ENCODE peak calls at places on chromosomes 12 and 14, in ten cellular contexts. W, K, Y, B, C, O, R, X, G and I are unnamed samples.

GRCh38 chr14:69002069-69002468 is 23.0 kb upstream of the ACTN1 start:
- DNase-seq in W (no peak), K (peak), Y (peak), B (no peak), C (peak), O (no peak), R (no peak), X (peak), G (no peak), I (no peak)

GRCh38 chr12:1670244-1670814 is 20.5 kb upstream of the ADIPOR2 start:
- DNase-seq in W (no peak), K (no peak), Y (no peak), B (no peak), C (no peak), O (no peak), R (no peak), X (peak), G (no peak), I (no peak)

GRCh38 chr14:48622980-48623379 is 947.6 kb upstream of the MDGA2 start:
- DNase-seq in W (no peak), K (no peak), Y (no peak), B (no peak), C (no peak), O (no peak), R (no peak), X (no peak), G (no peak), I (no peak)

GRCh38 chr12:69688496-69689427 is 10.3 kb downstream of the BEST3 start:
- DNase-seq in W (peak), K (peak), Y (peak), B (peak), C (peak), O (peak), R (peak), X (peak), G (no peak), I (peak)

GRCh38 chr12:25458047-25458552 is 95.0 kb downstream of the LMNTD1 start:
- DNase-seq in W (peak), K (peak), Y (peak), B (peak), C (peak), O (peak), R (no peak), X (peak), G (no peak), I (peak)

GRCh38 chr12:26369588-26369987 is 174.2 kb downstream of the SSPN start:
- DNase-seq in W (peak), K (peak), Y (peak), B (peak), C (peak), O (peak), R (no peak), X (no peak), G (no peak), I (peak)

GRCh38 chr12:50425859-50426258 is 25.2 kb downstream of the LARP4 start:
- DNase-seq in W (no peak), K (no peak), Y (no peak), B (no peak), C (peak), O (no peak), R (no peak), X (no peak), G (no peak), I (no peak)

GRCh38 chr14:61322799-61323290 is 1.5 kb downstream of the PRKCH start:
- DNase-seq in W (no peak), K (no peak), Y (no peak), B (no peak), C (no peak), O (no peak), R (no peak), X (peak), G (no peak), I (no peak)

GRCh38 chr12:132428872-132429121 is 61.2 kb upstream of the FBRSL1 start:
- DNase-seq in W (no peak), K (no peak), Y (no peak), B (no peak), C (no peak), O (no peak), R (no peak), X (no peak), G (no peak), I (no peak)

GRCh38 chr12:93317227-93317626 is 60.5 kb upstream of the NUDT4 start:
- DNase-seq in W (no peak), K (no peak), Y (peak), B (no peak), C (no peak), O (no peak), R (no peak), X (peak), G (no peak), I (no peak)

GRCh38 chr12:54215990-54216579 is 27.3 kb upstream of the SMUG1 start:
- DNase-seq in W (peak), K (no peak), Y (peak), B (no peak), C (no peak), O (peak), R (peak), X (peak), G (peak), I (no peak)

GRCh38 chr12:48350249-48351021 is at the start of gene ZNF641:
- DNase-seq in W (peak), K (peak), Y (peak), B (no peak), C (peak), O (peak), R (peak), X (peak), G (peak), I (no peak)

GRCh38 chr14:58746701-58747100 is 108.9 kb downstream of the DACT1 start:
- DNase-seq in W (no peak), K (no peak), Y (no peak), B (no peak), C (no peak), O (no peak), R (no peak), X (no peak), G (no peak), I (no peak)

GRCh38 chr14:85387181-85387580 is 142.8 kb upstream of the FLRT2 start:
- DNase-seq in W (no peak), K (no peak), Y (no peak), B (no peak), C (no peak), O (no peak), R (no peak), X (no peak), G (no peak), I (no peak)

GRCh38 chr12:5586201-5586600 is 154.3 kb downstream of the NTF3 start:
- DNase-seq in W (peak), K (no peak), Y (peak), B (peak), C (no peak), O (no peak), R (no peak), X (no peak), G (no peak), I (no peak)

GRCh38 chr12:46357438-46358324 is 14.9 kb downstream of the SLC38A2 start:
- DNase-seq in W (no peak), K (peak), Y (peak), B (peak), C (no peak), O (no peak), R (no peak), X (no peak), G (no peak), I (no peak)

GRCh38 chr14:61568572-61569011 is 126.7 kb upstream of the HIF1A start:
- DNase-seq in W (no peak), K (no peak), Y (no peak), B (no peak), C (no peak), O (no peak), R (peak), X (peak), G (peak), I (no peak)

GRCh38 chr12:69880566-69880965 is 55.5 kb downstream of the MYRFL start:
- DNase-seq in W (peak), K (no peak), Y (peak), B (no peak), C (no peak), O (no peak), R (no peak), X (no peak), G (no peak), I (no peak)

GRCh38 chr12:48358937-48359509 is 8.3 kb upstream of the ZNF641 start:
- DNase-seq in W (no peak), K (no peak), Y (no peak), B (no peak), C (no peak), O (no peak), R (no peak), X (no peak), G (no peak), I (no peak)

GRCh38 chr14:36069535-36069900 is 107.0 kb downstream of the PTCSC3 start:
- DNase-seq in W (peak), K (peak), Y (peak), B (no peak), C (no peak), O (no peak), R (no peak), X (peak), G (no peak), I (no peak)

GRCh38 chr12:47124451-47124850 is 44.7 kb upstream of the AMIGO2 start:
- DNase-seq in W (no peak), K (peak), Y (peak), B (no peak), C (no peak), O (no peak), R (no peak), X (no peak), G (no peak), I (no peak)